ENCODE peak calls at places on chromosome 14, in five cellular contexts. One of them, this sample, is unnamed.

GRCh38 chr14:39228509-39229221 is 5.0 kb upstream of the MIA2 start:
- DNase-seq in colonic mucosa: no peak
- DNase-seq in HFF-Myc: no peak
- DNase-seq in stimulated activated CD8-positive, alpha-beta memory T cell treated with anti-CD3 and anti-CD28 coated beads, Interleukin-4, amount 100 ng/mL, for 24 hours: no peak
- DNase-seq in H7: no peak
- DNase-seq in this sample: no peak

GRCh38 chr14:95835331-95835730 is 41.3 kb upstream of the TUNAR start:
- DNase-seq in colonic mucosa: no peak
- DNase-seq in stimulated activated CD8-positive, alpha-beta memory T cell treated with anti-CD3 and anti-CD28 coated beads, Interleukin-4, amount 100 ng/mL, for 24 hours: no peak
- DNase-seq in H7: no peak
- DNase-seq in HFF-Myc: no peak
- DNase-seq in this sample: no peak

GRCh38 chr14:77489051-77489450 is 9.6 kb downstream of the ISM2 start:
- DNase-seq in HFF-Myc: no peak
- DNase-seq in H7: peak; percentile 7
- DNase-seq in colonic mucosa: no peak
- DNase-seq in stimulated activated CD8-positive, alpha-beta memory T cell treated with anti-CD3 and anti-CD28 coated beads, Interleukin-4, amount 100 ng/mL, for 24 hours: no peak
- DNase-seq in this sample: no peak

GRCh38 chr14:43647302-43647701 is 859.8 kb downstream of the FSCB start:
- DNase-seq in H7: no peak
- DNase-seq in HFF-Myc: no peak
- DNase-seq in colonic mucosa: no peak
- DNase-seq in stimulated activated CD8-positive, alpha-beta memory T cell treated with anti-CD3 and anti-CD28 coated beads, Interleukin-4, amount 100 ng/mL, for 24 hours: no peak
- DNase-seq in this sample: no peak

GRCh38 chr14:68442828-68443460 is 349.9 kb downstream of the ZFP36L1 start:
- DNase-seq in colonic mucosa: no peak
- DNase-seq in stimulated activated CD8-positive, alpha-beta memory T cell treated with anti-CD3 and anti-CD28 coated beads, Interleukin-4, amount 100 ng/mL, for 24 hours: no peak
- DNase-seq in H7: no peak
- DNase-seq in HFF-Myc: no peak
- DNase-seq in this sample: no peak

GRCh38 chr14:52873694-52874093 is 77.2 kb downstream of the FERMT2 start:
- DNase-seq in HFF-Myc: no peak
- DNase-seq in H7: no peak
- DNase-seq in stimulated activated CD8-positive, alpha-beta memory T cell treated with anti-CD3 and anti-CD28 coated beads, Interleukin-4, amount 100 ng/mL, for 24 hours: no peak
- DNase-seq in colonic mucosa: no peak
- DNase-seq in this sample: no peak

GRCh38 chr14:69471916-69472315 is 12.6 kb upstream of the PLEKHD1 start:
- DNase-seq in HFF-Myc: no peak
- DNase-seq in stimulated activated CD8-positive, alpha-beta memory T cell treated with anti-CD3 and anti-CD28 coated beads, Interleukin-4, amount 100 ng/mL, for 24 hours: no peak
- DNase-seq in colonic mucosa: no peak
- DNase-seq in H7: no peak
- DNase-seq in this sample: no peak

GRCh38 chr14:94617988-94618822 is 6.0 kb downstream of the SERPINA3 start:
- DNase-seq in HFF-Myc: no peak
- DNase-seq in H7: no peak
- DNase-seq in colonic mucosa: no peak
- DNase-seq in stimulated activated CD8-positive, alpha-beta memory T cell treated with anti-CD3 and anti-CD28 coated beads, Interleukin-4, amount 100 ng/mL, for 24 hours: no peak
- DNase-seq in this sample: no peak

GRCh38 chr14:102078840-102079699 is 7.8 kb downstream of the HSP90AA1 start:
- DNase-seq in colonic mucosa: peak; percentile 20
- DNase-seq in H7: no peak
- DNase-seq in stimulated activated CD8-positive, alpha-beta memory T cell treated with anti-CD3 and anti-CD28 coated beads, Interleukin-4, amount 100 ng/mL, for 24 hours: no peak
- DNase-seq in HFF-Myc: no peak
- DNase-seq in this sample: no peak

GRCh38 chr14:65281991-65282908 is 130.3 kb upstream of the FUT8 start:
- DNase-seq in H7: peak; percentile 88
- DNase-seq in stimulated activated CD8-positive, alpha-beta memory T cell treated with anti-CD3 and anti-CD28 coated beads, Interleukin-4, amount 100 ng/mL, for 24 hours: no peak
- DNase-seq in HFF-Myc: no peak
- DNase-seq in colonic mucosa: no peak
- DNase-seq in this sample: peak; percentile 35

GRCh38 chr14:75610839-75611238 is 32.4 kb downstream of the FLVCR2 start:
- DNase-seq in H7: no peak
- DNase-seq in stimulated activated CD8-positive, alpha-beta memory T cell treated with anti-CD3 and anti-CD28 coated beads, Interleukin-4, amount 100 ng/mL, for 24 hours: no peak
- DNase-seq in HFF-Myc: no peak
- DNase-seq in colonic mucosa: no peak
- DNase-seq in this sample: no peak

GRCh38 chr14:41404121-41404520 is 202.6 kb upstream of the LRFN5 start:
- DNase-seq in HFF-Myc: no peak
- DNase-seq in H7: no peak
- DNase-seq in colonic mucosa: no peak
- DNase-seq in stimulated activated CD8-positive, alpha-beta memory T cell treated with anti-CD3 and anti-CD28 coated beads, Interleukin-4, amount 100 ng/mL, for 24 hours: no peak
- DNase-seq in this sample: no peak

GRCh38 chr14:93115920-93116675 is at the start of gene ITPK1:
- DNase-seq in HFF-Myc: no peak
- DNase-seq in H7: peak; percentile 94
- DNase-seq in stimulated activated CD8-positive, alpha-beta memory T cell treated with anti-CD3 and anti-CD28 coated beads, Interleukin-4, amount 100 ng/mL, for 24 hours: peak; percentile 39
- DNase-seq in colonic mucosa: peak; percentile 50
- DNase-seq in this sample: peak; percentile 84

GRCh38 chr14:61662437-61663311 is 32.6 kb upstream of the HIF1A start:
- DNase-seq in colonic mucosa: peak; percentile 41
- DNase-seq in HFF-Myc: peak; percentile 62
- DNase-seq in H7: no peak
- DNase-seq in stimulated activated CD8-positive, alpha-beta memory T cell treated with anti-CD3 and anti-CD28 coated beads, Interleukin-4, amount 100 ng/mL, for 24 hours: peak; percentile 19
- DNase-seq in this sample: no peak

GRCh38 chr14:64671591-64671990 is 32.6 kb upstream of the PLEKHG3 start:
- DNase-seq in HFF-Myc: no peak
- DNase-seq in colonic mucosa: no peak
- DNase-seq in H7: peak; percentile 75
- DNase-seq in stimulated activated CD8-positive, alpha-beta memory T cell treated with anti-CD3 and anti-CD28 coated beads, Interleukin-4, amount 100 ng/mL, for 24 hours: no peak
- DNase-seq in this sample: no peak

GRCh38 chr14:51018521-51018920 is 74.2 kb upstream of the PYGL start:
- DNase-seq in stimulated activated CD8-positive, alpha-beta memory T cell treated with anti-CD3 and anti-CD28 coated beads, Interleukin-4, amount 100 ng/mL, for 24 hours: no peak
- DNase-seq in H7: no peak
- DNase-seq in HFF-Myc: no peak
- DNase-seq in colonic mucosa: no peak
- DNase-seq in this sample: no peak

GRCh38 chr14:80535171-80535570 is 323.9 kb upstream of the DIO2 start:
- DNase-seq in stimulated activated CD8-positive, alpha-beta memory T cell treated with anti-CD3 and anti-CD28 coated beads, Interleukin-4, amount 100 ng/mL, for 24 hours: no peak
- DNase-seq in HFF-Myc: no peak
- DNase-seq in H7: no peak
- DNase-seq in colonic mucosa: no peak
- DNase-seq in this sample: no peak

GRCh38 chr14:26132061-26132460 is 465.8 kb downstream of the NOVA1 start:
- DNase-seq in H7: no peak
- DNase-seq in HFF-Myc: no peak
- DNase-seq in colonic mucosa: no peak
- DNase-seq in stimulated activated CD8-positive, alpha-beta memory T cell treated with anti-CD3 and anti-CD28 coated beads, Interleukin-4, amount 100 ng/mL, for 24 hours: no peak
- DNase-seq in this sample: no peak

GRCh38 chr14:51304956-51305355 is 64.9 kb downstream of the TMX1 start:
- DNase-seq in H7: no peak
- DNase-seq in HFF-Myc: peak; percentile 90
- DNase-seq in stimulated activated CD8-positive, alpha-beta memory T cell treated with anti-CD3 and anti-CD28 coated beads, Interleukin-4, amount 100 ng/mL, for 24 hours: no peak
- DNase-seq in colonic mucosa: no peak
- DNase-seq in this sample: no peak

GRCh38 chr14:99035268-99035667 is 236.7 kb downstream of the BCL11B start:
- DNase-seq in H7: peak; percentile 33
- DNase-seq in HFF-Myc: peak; percentile 7
- DNase-seq in stimulated activated CD8-positive, alpha-beta memory T cell treated with anti-CD3 and anti-CD28 coated beads, Interleukin-4, amount 100 ng/mL, for 24 hours: no peak
- DNase-seq in colonic mucosa: peak; percentile 50
- DNase-seq in this sample: no peak

GRCh38 chr14:79487632-79488031 is 723.7 kb downstream of the DIO2 start:
- DNase-seq in stimulated activated CD8-positive, alpha-beta memory T cell treated with anti-CD3 and anti-CD28 coated beads, Interleukin-4, amount 100 ng/mL, for 24 hours: no peak
- DNase-seq in H7: no peak
- DNase-seq in colonic mucosa: no peak
- DNase-seq in HFF-Myc: no peak
- DNase-seq in this sample: no peak

GRCh38 chr14:91858536-91859275 is 8.6 kb downstream of the TC2N start:
- DNase-seq in colonic mucosa: no peak
- DNase-seq in stimulated activated CD8-positive, alpha-beta memory T cell treated with anti-CD3 and anti-CD28 coated beads, Interleukin-4, amount 100 ng/mL, for 24 hours: no peak
- DNase-seq in H7: no peak
- DNase-seq in HFF-Myc: peak; percentile 82
- DNase-seq in this sample: no peak

GRCh38 chr14:101119830-101120571 is 216.5 kb upstream of the RTL1 start:
- DNase-seq in HFF-Myc: no peak
- DNase-seq in H7: peak; percentile 80
- DNase-seq in colonic mucosa: peak; percentile 8
- DNase-seq in stimulated activated CD8-positive, alpha-beta memory T cell treated with anti-CD3 and anti-CD28 coated beads, Interleukin-4, amount 100 ng/mL, for 24 hours: no peak
- DNase-seq in this sample: no peak

GRCh38 chr14:100405752-100406455 is 82.8 kb downstream of the SLC25A47 start:
- DNase-seq in colonic mucosa: peak; percentile 59
- DNase-seq in HFF-Myc: no peak
- DNase-seq in H7: no peak
- DNase-seq in stimulated activated CD8-positive, alpha-beta memory T cell treated with anti-CD3 and anti-CD28 coated beads, Interleukin-4, amount 100 ng/mL, for 24 hours: no peak
- DNase-seq in this sample: no peak

GRCh38 chr14:50769893-50770500 is 61.0 kb downstream of the NIN start:
- DNase-seq in HFF-Myc: no peak
- DNase-seq in stimulated activated CD8-positive, alpha-beta memory T cell treated with anti-CD3 and anti-CD28 coated beads, Interleukin-4, amount 100 ng/mL, for 24 hours: no peak
- DNase-seq in colonic mucosa: no peak
- DNase-seq in H7: no peak
- DNase-seq in this sample: no peak

GRCh38 chr14:54919330-54919729 is 16.7 kb upstream of the GCH1 start:
- DNase-seq in stimulated activated CD8-positive, alpha-beta memory T cell treated with anti-CD3 and anti-CD28 coated beads, Interleukin-4, amount 100 ng/mL, for 24 hours: no peak
- DNase-seq in colonic mucosa: no peak
- DNase-seq in HFF-Myc: no peak
- DNase-seq in H7: no peak
- DNase-seq in this sample: no peak

GRCh38 chr14:52080817-52081755 is 12.2 kb upstream of the NID2 start:
- DNase-seq in HFF-Myc: no peak
- DNase-seq in colonic mucosa: no peak
- DNase-seq in H7: no peak
- DNase-seq in stimulated activated CD8-positive, alpha-beta memory T cell treated with anti-CD3 and anti-CD28 coated beads, Interleukin-4, amount 100 ng/mL, for 24 hours: no peak
- DNase-seq in this sample: no peak

GRCh38 chr14:104142136-104143041 is 4.0 kb downstream of the KIF26A start:
- DNase-seq in colonic mucosa: no peak
- DNase-seq in HFF-Myc: no peak
- DNase-seq in stimulated activated CD8-positive, alpha-beta memory T cell treated with anti-CD3 and anti-CD28 coated beads, Interleukin-4, amount 100 ng/mL, for 24 hours: no peak
- DNase-seq in H7: peak; percentile 41
- DNase-seq in this sample: no peak

GRCh38 chr14:75010472-75010871 is 7.8 kb downstream of the EIF2B2 start:
- DNase-seq in colonic mucosa: no peak
- DNase-seq in H7: no peak
- DNase-seq in stimulated activated CD8-positive, alpha-beta memory T cell treated with anti-CD3 and anti-CD28 coated beads, Interleukin-4, amount 100 ng/mL, for 24 hours: no peak
- DNase-seq in HFF-Myc: no peak
- DNase-seq in this sample: no peak

GRCh38 chr14:99910337-99911268 is 117.4 kb downstream of the EML1 start:
- DNase-seq in stimulated activated CD8-positive, alpha-beta memory T cell treated with anti-CD3 and anti-CD28 coated beads, Interleukin-4, amount 100 ng/mL, for 24 hours: no peak
- DNase-seq in HFF-Myc: peak; percentile 56
- DNase-seq in H7: no peak
- DNase-seq in colonic mucosa: no peak
- DNase-seq in this sample: no peak

GRCh38 chr14:90643982-90644510 is 172.2 kb downstream of the TTC7B start:
- DNase-seq in stimulated activated CD8-positive, alpha-beta memory T cell treated with anti-CD3 and anti-CD28 coated beads, Interleukin-4, amount 100 ng/mL, for 24 hours: no peak
- DNase-seq in HFF-Myc: no peak
- DNase-seq in H7: no peak
- DNase-seq in colonic mucosa: no peak
- DNase-seq in this sample: no peak

GRCh38 chr14:22390824-22391461 is 198.1 kb downstream of the DAD1 start:
- DNase-seq in H7: no peak
- DNase-seq in stimulated activated CD8-positive, alpha-beta memory T cell treated with anti-CD3 and anti-CD28 coated beads, Interleukin-4, amount 100 ng/mL, for 24 hours: no peak
- DNase-seq in HFF-Myc: no peak
- DNase-seq in colonic mucosa: peak; percentile 32
- DNase-seq in this sample: no peak

GRCh38 chr14:100609331-100609870 is 22.2 kb upstream of the BEGAIN start:
- DNase-seq in HFF-Myc: no peak
- DNase-seq in stimulated activated CD8-positive, alpha-beta memory T cell treated with anti-CD3 and anti-CD28 coated beads, Interleukin-4, amount 100 ng/mL, for 24 hours: no peak
- DNase-seq in colonic mucosa: no peak
- DNase-seq in H7: peak; percentile 60
- DNase-seq in this sample: no peak

GRCh38 chr14:63318835-63319234 is at the start of gene GPHB5:
- DNase-seq in stimulated activated CD8-positive, alpha-beta memory T cell treated with anti-CD3 and anti-CD28 coated beads, Interleukin-4, amount 100 ng/mL, for 24 hours: no peak
- DNase-seq in H7: no peak
- DNase-seq in colonic mucosa: no peak
- DNase-seq in HFF-Myc: no peak
- DNase-seq in this sample: no peak

GRCh38 chr14:51261151-51261550 is 21.1 kb downstream of the TMX1 start:
- DNase-seq in stimulated activated CD8-positive, alpha-beta memory T cell treated with anti-CD3 and anti-CD28 coated beads, Interleukin-4, amount 100 ng/mL, for 24 hours: no peak
- DNase-seq in HFF-Myc: no peak
- DNase-seq in colonic mucosa: no peak
- DNase-seq in H7: no peak
- DNase-seq in this sample: no peak

GRCh38 chr14:22478670-22479069 is 110.4 kb downstream of the DAD1 start:
- DNase-seq in H7: no peak
- DNase-seq in HFF-Myc: no peak
- DNase-seq in colonic mucosa: no peak
- DNase-seq in stimulated activated CD8-positive, alpha-beta memory T cell treated with anti-CD3 and anti-CD28 coated beads, Interleukin-4, amount 100 ng/mL, for 24 hours: no peak
- DNase-seq in this sample: no peak

GRCh38 chr14:35252485-35252884 is 39.7 kb upstream of the PSMA6 start:
- DNase-seq in HFF-Myc: no peak
- DNase-seq in stimulated activated CD8-positive, alpha-beta memory T cell treated with anti-CD3 and anti-CD28 coated beads, Interleukin-4, amount 100 ng/mL, for 24 hours: no peak
- DNase-seq in H7: no peak
- DNase-seq in colonic mucosa: no peak
- DNase-seq in this sample: no peak

GRCh38 chr14:23056956-23057756 is at the start of gene CDH24:
- DNase-seq in HFF-Myc: no peak
- DNase-seq in H7: peak; percentile 96
- DNase-seq in colonic mucosa: peak; percentile 83
- DNase-seq in stimulated activated CD8-positive, alpha-beta memory T cell treated with anti-CD3 and anti-CD28 coated beads, Interleukin-4, amount 100 ng/mL, for 24 hours: peak; percentile 48
- DNase-seq in this sample: peak; percentile 91

GRCh38 chr14:97033556-97034081 is 236.4 kb downstream of the VRK1 start:
- DNase-seq in H7: peak; percentile 64
- DNase-seq in stimulated activated CD8-positive, alpha-beta memory T cell treated with anti-CD3 and anti-CD28 coated beads, Interleukin-4, amount 100 ng/mL, for 24 hours: no peak
- DNase-seq in colonic mucosa: no peak
- DNase-seq in HFF-Myc: no peak
- DNase-seq in this sample: no peak

GRCh38 chr14:36373982-36374673 is 53.7 kb upstream of the MBIP start:
- DNase-seq in stimulated activated CD8-positive, alpha-beta memory T cell treated with anti-CD3 and anti-CD28 coated beads, Interleukin-4, amount 100 ng/mL, for 24 hours: peak; percentile 46
- DNase-seq in HFF-Myc: peak; percentile 78
- DNase-seq in colonic mucosa: peak; percentile 87
- DNase-seq in H7: peak; percentile 47
- DNase-seq in this sample: peak; percentile 25